ENCODE peak calls at places on chromosomes 5 and 9, in ten cellular contexts. I is vagina, D is GM23338, B is mesendoderm, Y is hepatocyte, P is fibroblast of lung, C is stomach, J is thoracic aorta, S is gastrocnemius medialis, H is lower lobe of right lung. R is an unnamed sample. For H3K4me1, the result is how much of the 10 kb centered on the place peaks cover.

GRCh38 chr9:37455884-37456647 is 9.2 kb downstream of the ZBTB5 start:
- DNase-seq in I (no peak), D (no peak), B (no peak), Y (no peak), P (no peak), C (no peak), J (no peak), S (no peak), H (no peak), R (no peak)

GRCh38 chr9:107491081-107492053 is 1.8 kb upstream of the KLF4 start:
- DNase-seq in I (no peak), D (peak), B (peak), Y (peak), P (peak), C (peak), J (no peak), S (peak), H (peak), R (peak)

GRCh38 chr9:16132513-16132912 is 579.7 kb downstream of the CCDC171 start:
- DNase-seq in I (no peak), D (no peak), B (no peak), Y (no peak), P (peak), C (no peak), J (no peak), S (no peak), H (no peak), R (no peak)

GRCh38 chr9:127860260-127860659 is 5.8 kb upstream of the ENG start:
- DNase-seq in I (no peak), D (no peak), B (no peak), Y (no peak), P (no peak), C (no peak), J (no peak), S (no peak), H (no peak), R (no peak)

GRCh38 chr5:65760504-65761275 is 38.7 kb downstream of the NLN start:
- DNase-seq in I (no peak), D (no peak), B (no peak), Y (peak), P (peak), C (peak), J (no peak), S (no peak), H (no peak), R (no peak)

GRCh38 chr9:98091735-98092632 is 27.0 kb downstream of the TRIM14 start:
- DNase-seq in I (no peak), D (peak), B (peak), Y (peak), P (no peak), C (no peak), J (no peak), S (no peak), H (no peak), R (peak)

GRCh38 chr5:72246239-72246580 is 73.8 kb downstream of the MRPS27 start:
- DNase-seq in I (no peak), D (no peak), B (no peak), Y (no peak), P (peak), C (no peak), J (no peak), S (no peak), H (no peak), R (no peak)

GRCh38 chr9:80811003-80811402 is 878.3 kb downstream of the TLE1 start:
- DNase-seq in I (no peak), D (no peak), B (no peak), Y (no peak), P (peak), C (no peak), J (no peak), S (no peak), H (no peak), R (no peak)

GRCh38 chr9:110744753-110745522 is 76.3 kb downstream of the MUSK start:
- DNase-seq in I (no peak), D (no peak), B (peak), Y (peak), P (peak), C (no peak), J (peak), S (peak), H (no peak), R (peak)

GRCh38 chr5:36982146-36982545 is 105.6 kb downstream of the NIPBL start:
- DNase-seq in I (no peak), D (no peak), B (no peak), Y (no peak), P (peak), C (no peak), J (no peak), S (no peak), H (no peak), R (no peak)

GRCh38 chr5:71865202-71865601 is 146.1 kb downstream of the CARTPT start:
- DNase-seq in I (no peak), D (no peak), B (no peak), Y (peak), P (peak), C (no peak), J (peak), S (no peak), H (no peak), R (no peak)

GRCh38 chr5:176564002-176564401 is 14.9 kb downstream of the CDHR2 start:
- DNase-seq in I (no peak), D (no peak), B (no peak), Y (no peak), P (no peak), C (no peak), J (no peak), S (no peak), H (no peak), R (no peak)

GRCh38 chr9:23739753-23740152 is 86.3 kb downstream of the ELAVL2 start:
- DNase-seq in I (no peak), D (peak), B (no peak), Y (no peak), P (no peak), C (no peak), J (no peak), S (no peak), H (no peak), R (no peak)

GRCh38 chr9:23731373-23731772 is 94.7 kb downstream of the ELAVL2 start:
- DNase-seq in I (no peak), D (no peak), B (no peak), Y (no peak), P (no peak), C (no peak), J (no peak), S (no peak), H (no peak), R (no peak)

GRCh38 chr9:23733495-23734078 is 92.5 kb downstream of the ELAVL2 start:
- DNase-seq in I (no peak), D (no peak), B (no peak), Y (no peak), P (no peak), C (no peak), J (no peak), S (no peak), H (no peak), R (no peak)

GRCh38 chr9:23740531-23740930 is 85.5 kb downstream of the ELAVL2 start:
- DNase-seq in I (no peak), D (no peak), B (no peak), Y (no peak), P (no peak), C (no peak), J (no peak), S (no peak), H (no peak), R (no peak)

GRCh38 chr9:23736293-23736692 is 89.7 kb downstream of the ELAVL2 start:
- DNase-seq in I (no peak), D (peak), B (peak), Y (no peak), P (no peak), C (no peak), J (no peak), S (no peak), H (no peak), R (no peak)
- H3K4me1 ChIP-seq in I (under half), D (half or more), B (under half), Y (under half), P (under half), C (under half), J (under half), S (under half), H (under half), R (under half)

GRCh38 chr5:170139786-170140335 is 34.2 kb downstream of the FOXI1 start:
- DNase-seq in I (peak), D (no peak), B (no peak), Y (no peak), P (no peak), C (no peak), J (no peak), S (no peak), H (no peak), R (no peak)
- H3K27ac ChIP-seq in I (no peak), D (no peak), B (no peak), Y (no peak), P (no peak), C (no peak), J (no peak), S (no peak), H (no peak), R (no peak)

DNA sequence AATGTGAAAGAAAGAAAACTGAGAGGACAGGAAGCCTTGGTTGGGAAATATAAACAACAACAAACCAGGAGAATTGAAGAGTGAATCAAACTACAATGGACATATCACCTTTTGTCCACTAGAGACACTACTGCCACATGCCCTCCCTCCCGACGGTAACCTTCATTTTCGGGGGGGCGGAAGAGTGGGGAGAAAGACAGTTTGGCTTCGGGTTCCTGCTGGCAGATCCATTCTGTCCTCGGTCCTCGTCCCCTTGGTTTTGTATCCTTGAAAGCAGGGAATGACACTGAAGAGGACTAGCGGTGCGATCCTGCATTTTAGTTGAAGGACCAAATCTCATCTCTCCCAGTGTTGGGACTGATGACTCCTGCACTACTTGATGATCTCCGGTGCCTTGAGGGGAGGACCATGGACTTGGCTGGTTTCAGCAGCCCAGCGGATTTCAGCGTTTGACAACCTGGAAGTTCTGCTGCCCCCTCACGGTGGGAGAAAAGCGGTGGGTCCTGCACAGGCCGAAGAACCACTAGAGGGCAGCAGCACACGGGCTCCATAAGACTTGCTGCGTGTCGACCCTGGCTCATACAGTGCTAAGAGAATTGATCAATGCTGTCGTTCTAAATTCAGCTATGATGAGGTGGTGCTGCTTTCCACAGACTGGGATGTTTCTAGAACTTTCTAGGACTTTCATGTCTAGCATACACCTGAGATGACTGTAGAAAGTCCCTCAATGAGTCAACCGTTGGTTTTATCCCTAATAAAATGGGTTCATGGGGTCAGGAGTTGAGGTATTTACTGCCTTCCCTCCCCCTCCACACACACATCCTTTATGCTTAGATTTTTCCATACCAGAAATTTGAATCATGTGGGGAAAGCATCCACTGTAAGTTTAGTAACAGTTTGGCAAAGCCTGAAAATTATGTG is 15.1 kb upstream of the ZNF131 start:
- DNase-seq in I (no peak), D (peak), B (peak), Y (peak), P (peak), C (peak), J (peak), S (peak), H (peak), R (peak)
- H3K4me3 ChIP-seq in I (peak), D (peak), B (no peak), Y (no peak), P (peak), C (peak), J (peak), S (peak), H (peak), R (peak)

GRCh38 chr9:136618578-136619547 is 43.9 kb upstream of the EGFL7 start:
- DNase-seq in I (no peak), D (no peak), B (no peak), Y (no peak), P (no peak), C (no peak), J (no peak), S (no peak), H (peak), R (no peak)
- H3K4me1 ChIP-seq in I (half or more), D (under half), B (under half), Y (under half), P (under half), C (under half), J (under half), S (under half), H (half or more), R (half or more)

DNA sequence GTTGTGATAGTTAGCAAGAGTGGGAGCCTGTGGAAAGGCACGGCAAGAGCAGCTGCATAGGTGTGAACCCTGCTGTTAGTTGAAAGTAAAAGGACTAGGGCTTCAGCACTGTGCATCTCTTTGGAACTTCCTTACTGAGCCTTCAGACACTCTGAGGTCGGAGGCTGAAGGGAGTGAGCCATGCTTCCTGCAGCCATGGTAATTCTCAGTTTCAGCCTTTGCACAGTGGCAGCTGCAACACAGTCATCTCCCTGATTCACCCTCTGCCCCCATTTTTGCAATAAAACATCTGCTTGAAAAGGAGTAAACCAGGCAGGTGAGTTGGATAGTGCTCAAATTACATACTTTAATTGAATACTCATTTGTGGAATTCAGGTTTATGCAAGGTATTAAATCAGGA is 6.5 kb upstream of the TLE4 start:
- DNase-seq in I (no peak), D (no peak), B (no peak), Y (no peak), P (no peak), C (no peak), J (no peak), S (no peak), H (no peak), R (no peak)
- H3K27ac ChIP-seq in I (no peak), D (no peak), B (no peak), Y (no peak), P (no peak), C (no peak), J (no peak), S (no peak), H (no peak), R (no peak)

GRCh38 chr9:129490583-129491485 is 130.1 kb downstream of the C9orf50 start:
- DNase-seq in I (no peak), D (no peak), B (no peak), Y (peak), P (no peak), C (no peak), J (no peak), S (no peak), H (no peak), R (no peak)
- H3K4me3 ChIP-seq in I (peak), D (no peak), B (no peak), Y (no peak), P (peak), C (peak), J (peak), S (peak), H (peak), R (peak)

GRCh38 chr9:92247981-92248380 is 45.5 kb downstream of the IARS1 start:
- DNase-seq in I (no peak), D (no peak), B (no peak), Y (peak), P (no peak), C (no peak), J (no peak), S (no peak), H (no peak), R (no peak)

GRCh38 chr9:92247296-92247695 is 46.2 kb downstream of the IARS1 start:
- DNase-seq in I (no peak), D (no peak), B (no peak), Y (peak), P (peak), C (no peak), J (no peak), S (no peak), H (no peak), R (no peak)

GRCh38 chr9:92242779-92243136 is 50.7 kb downstream of the IARS1 start:
- DNase-seq in I (no peak), D (no peak), B (no peak), Y (no peak), P (no peak), C (no peak), J (no peak), S (no peak), H (no peak), R (no peak)

GRCh38 chr9:92242115-92242778 is 51.2 kb downstream of the IARS1 start:
- DNase-seq in I (no peak), D (peak), B (peak), Y (peak), P (peak), C (no peak), J (no peak), S (no peak), H (no peak), R (no peak)

DNA sequence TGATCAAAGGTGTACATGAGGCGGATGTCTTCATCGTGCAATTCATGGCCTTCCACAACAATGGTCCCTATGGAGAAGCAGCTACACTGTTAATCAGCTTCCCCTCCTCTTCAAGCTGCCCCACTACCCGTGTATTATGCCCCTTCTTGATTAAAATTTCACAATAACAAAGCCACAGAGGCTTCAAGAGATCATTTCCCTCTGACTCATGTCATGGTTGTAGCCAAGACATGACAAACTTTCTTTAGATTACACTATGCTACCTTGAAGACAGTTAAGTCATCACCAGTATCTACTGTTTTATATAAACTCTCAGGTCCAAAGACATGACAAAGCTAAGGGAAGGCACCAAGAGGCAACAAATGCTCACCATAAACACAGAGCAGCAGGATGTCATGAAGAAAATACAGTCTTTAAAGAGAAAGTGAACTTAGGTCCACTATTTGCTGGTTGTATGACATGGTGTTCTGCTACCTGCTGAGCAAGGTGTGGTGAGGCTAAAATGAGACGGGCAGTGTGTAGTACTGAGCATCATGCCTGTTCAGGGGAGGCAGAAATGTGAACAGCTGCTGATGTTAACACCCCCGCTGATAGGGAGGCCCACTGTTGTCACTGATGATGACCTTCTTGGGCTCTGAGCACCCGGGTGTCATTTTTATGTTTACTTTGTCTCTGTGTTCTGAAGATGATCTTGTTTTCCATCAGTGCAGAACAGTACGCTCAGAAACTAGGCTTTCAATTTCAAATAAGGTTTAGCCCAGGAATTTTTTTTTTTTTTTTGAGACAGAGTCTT is 48.3 kb downstream of the IARS1 start:
- DNase-seq in I (no peak), D (no peak), B (no peak), Y (no peak), P (peak), C (no peak), J (no peak), S (no peak), H (no peak), R (no peak)
- H3K4me1 ChIP-seq in I (under half), D (under half), B (under half), Y (under half), P (under half), C (under half), J (under half), S (under half), H (under half), R (under half)

GRCh38 chr5:111256128-111256527 is 31.9 kb downstream of the CAMK4 start:
- DNase-seq in I (no peak), D (no peak), B (no peak), Y (no peak), P (no peak), C (no peak), J (no peak), S (no peak), H (no peak), R (no peak)
- H3K27ac ChIP-seq in I (no peak), D (no peak), B (no peak), Y (no peak), P (no peak), C (no peak), J (no peak), S (no peak), H (no peak), R (no peak)

GRCh38 chr5:14443665-14444064 is 137.9 kb upstream of the OTULINL start:
- DNase-seq in I (no peak), D (no peak), B (no peak), Y (no peak), P (no peak), C (no peak), J (no peak), S (no peak), H (no peak), R (no peak)

GRCh38 chr5:14439087-14439841 is 142.3 kb upstream of the OTULINL start:
- DNase-seq in I (no peak), D (no peak), B (no peak), Y (no peak), P (no peak), C (no peak), J (no peak), S (no peak), H (no peak), R (no peak)

GRCh38 chr5:14438195-14438606 is 143.4 kb upstream of the OTULINL start:
- DNase-seq in I (no peak), D (no peak), B (no peak), Y (no peak), P (no peak), C (no peak), J (no peak), S (no peak), H (no peak), R (no peak)

GRCh38 chr5:14440223-14440597 is 141.4 kb upstream of the OTULINL start:
- DNase-seq in I (no peak), D (no peak), B (no peak), Y (no peak), P (no peak), C (no peak), J (no peak), S (no peak), H (no peak), R (no peak)

DNA sequence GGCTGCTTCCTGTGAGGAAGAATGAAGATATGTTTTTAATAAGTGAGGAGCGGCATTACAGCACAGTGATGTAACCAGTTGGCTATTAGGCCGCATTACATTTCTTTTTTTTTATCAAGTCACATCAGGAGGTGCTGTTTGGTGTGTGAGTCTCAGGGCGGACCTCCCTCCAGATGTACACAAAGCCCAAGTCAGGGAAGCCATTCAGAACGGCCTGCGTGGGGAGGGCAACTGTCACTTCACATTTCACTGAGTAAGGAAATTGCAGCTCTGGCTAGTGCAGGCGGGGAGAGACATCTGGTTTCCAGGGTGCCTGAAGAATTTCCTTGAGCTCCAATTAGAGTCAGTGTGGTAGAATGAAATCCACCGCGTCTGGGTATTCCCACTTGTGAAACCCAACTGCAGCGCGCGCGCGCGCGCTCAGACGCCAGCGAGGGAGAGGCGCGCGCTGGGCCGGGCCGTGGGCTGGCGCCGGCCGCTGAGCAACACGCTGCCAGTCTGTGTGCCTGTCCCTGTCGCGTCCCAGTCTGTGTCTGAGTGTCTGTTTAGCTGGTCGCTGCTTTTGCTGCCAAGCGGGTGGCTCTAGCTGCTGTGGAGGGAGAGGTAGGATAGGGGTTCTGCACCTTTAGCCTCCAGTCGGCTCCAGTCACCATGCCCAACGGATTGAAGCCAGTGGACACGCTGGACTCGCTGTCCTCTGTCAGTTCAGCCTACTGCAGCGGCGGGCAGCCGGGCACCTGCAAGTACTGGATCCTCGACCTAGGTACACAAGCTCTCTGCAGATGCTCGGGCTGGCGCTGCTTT is 140.8 kb upstream of the OTULINL start:
- DNase-seq in I (no peak), D (no peak), B (no peak), Y (peak), P (peak), C (no peak), J (no peak), S (peak), H (no peak), R (no peak)
- H3K4me3 ChIP-seq in I (peak), D (no peak), B (no peak), Y (no peak), P (peak), C (peak), J (peak), S (peak), H (peak), R (peak)